ENCODE peak calls at places on chromosome 13, in ten cellular contexts. Y is fibroblast of lung, F is cortex of kidney, X is AG08396, K is cardiac muscle cell, J is iris pigment epithelial cell, G is MCF 10A, E is NB4, M is fibroblast of pulmonary artery, D is NCI-H2029. W is an unnamed sample.

GRCh38 chr13:100694722-100695644 is 20.4 kb upstream of the TMTC4 start:
- DNase-seq in Y (peak; percentile 94), F (no peak), X (peak; percentile 55), K (peak; percentile 97), J (peak; percentile 67), G (peak; percentile 28), E (peak; percentile 31), M (peak; percentile 93), D (no peak), W (no peak)

GRCh38 chr13:20442370-20442769 is 83.3 kb downstream of the CRYL1 start:
- DNase-seq in Y (no peak), F (no peak), X (no peak), K (no peak), J (no peak), G (no peak), E (no peak), M (no peak), D (no peak), W (no peak)

GRCh38 chr13:87622921-87623320 is 48.2 kb upstream of the SLITRK5 start:
- DNase-seq in Y (peak; percentile 5), F (no peak), X (no peak), K (no peak), J (no peak), G (no peak), E (no peak), M (no peak), D (no peak), W (no peak)

GRCh38 chr13:36297600-36298338 is at the start of gene CCDC169:
- DNase-seq in Y (peak; percentile 62), F (no peak), X (peak; percentile 86), K (peak; percentile 74), J (peak; percentile 63), G (peak; percentile 67), E (peak; percentile 91), M (peak; percentile 58), D (no peak), W (peak; percentile 60)

GRCh38 chr13:66659291-66660012 is 570.7 kb downstream of the PCDH9 start:
- DNase-seq in Y (peak; percentile 43), F (no peak), X (no peak), K (peak; percentile 6), J (peak; percentile 59), G (no peak), E (no peak), M (peak; percentile 15), D (no peak), W (no peak)

GRCh38 chr13:32932376-32932775 is 83.8 kb upstream of the KL start:
- DNase-seq in Y (no peak), F (no peak), X (no peak), K (peak; percentile 53), J (peak; percentile 40), G (no peak), E (no peak), M (peak; percentile 14), D (no peak), W (no peak)

GRCh38 chr13:81760316-81760715 is 1419.4 kb upstream of the SPRY2 start:
- DNase-seq in Y (no peak), F (no peak), X (no peak), K (no peak), J (peak; percentile 1), G (peak; percentile 3), E (no peak), M (no peak), D (no peak), W (no peak)

GRCh38 chr13:42211704-42212103 is 60.2 kb upstream of the AKAP11 start:
- DNase-seq in Y (peak; percentile 44), F (no peak), X (no peak), K (no peak), J (peak; percentile 52), G (peak; percentile 13), E (no peak), M (no peak), D (no peak), W (no peak)

GRCh38 chr13:60273971-60274370 is 110.2 kb upstream of the DIAPH3 start:
- DNase-seq in Y (no peak), F (no peak), X (no peak), K (no peak), J (no peak), G (peak; percentile 6), E (no peak), M (no peak), D (no peak), W (no peak)

GRCh38 chr13:112770504-112770903 is 80.7 kb downstream of the ATP11A start:
- DNase-seq in Y (no peak), F (no peak), X (no peak), K (no peak), J (no peak), G (no peak), E (no peak), M (no peak), D (no peak), W (no peak)

GRCh38 chr13:113655358-113656014 is 2.5 kb downstream of the ATP4B start:
- DNase-seq in Y (no peak), F (no peak), X (no peak), K (no peak), J (no peak), G (no peak), E (no peak), M (no peak), D (no peak), W (no peak)

GRCh38 chr13:32243695-32244094 is 71.5 kb downstream of the ZAR1L start:
- DNase-seq in Y (no peak), F (no peak), X (no peak), K (no peak), J (no peak), G (no peak), E (no peak), M (no peak), D (no peak), W (no peak)

GRCh38 chr13:102569488-102569887 is 27.3 kb upstream of the TPP2 start:
- DNase-seq in Y (peak; percentile 65), F (no peak), X (peak; percentile 39), K (peak; percentile 48), J (peak; percentile 61), G (no peak), E (no peak), M (peak; percentile 44), D (no peak), W (no peak)

GRCh38 chr13:112441226-112441625 is 65.1 kb downstream of the SPACA7 start:
- DNase-seq in Y (no peak), F (no peak), X (no peak), K (no peak), J (no peak), G (no peak), E (no peak), M (no peak), D (no peak), W (no peak)

GRCh38 chr13:54489359-54489758 is 1460.7 kb downstream of the OLFM4 start:
- DNase-seq in Y (no peak), F (no peak), X (no peak), K (no peak), J (no peak), G (no peak), E (no peak), M (no peak), D (no peak), W (no peak)

GRCh38 chr13:110404321-110404720 is 97.2 kb downstream of the COL4A2 start:
- DNase-seq in Y (no peak), F (no peak), X (no peak), K (no peak), J (no peak), G (no peak), E (no peak), M (no peak), D (no peak), W (no peak)

GRCh38 chr13:45412274-45413049 is 5.7 kb downstream of the SLC25A30 start:
- DNase-seq in Y (peak; percentile 13), F (no peak), X (no peak), K (no peak), J (peak; percentile 12), G (no peak), E (no peak), M (no peak), D (no peak), W (no peak)

GRCh38 chr13:52738719-52739467 is 727 bp downstream of the CNMD start:
- DNase-seq in Y (no peak), F (no peak), X (no peak), K (peak; percentile 3), J (no peak), G (no peak), E (no peak), M (no peak), D (no peak), W (no peak)

GRCh38 chr13:97222934-97223710 is 989 bp downstream of the MBNL2 start:
- DNase-seq in Y (no peak), F (no peak), X (no peak), K (no peak), J (peak; percentile 59), G (no peak), E (no peak), M (no peak), D (no peak), W (no peak)

GRCh38 chr13:78826312-78826711 is 167.4 kb upstream of the OBI1 start:
- DNase-seq in Y (no peak), F (no peak), X (no peak), K (no peak), J (no peak), G (no peak), E (no peak), M (no peak), D (no peak), W (no peak)

GRCh38 chr13:82791035-82791434 is 1091.2 kb downstream of the SLITRK1 start:
- DNase-seq in Y (no peak), F (no peak), X (no peak), K (no peak), J (no peak), G (peak; percentile 1), E (no peak), M (no peak), D (no peak), W (no peak)

GRCh38 chr13:24613128-24613527 is 67.1 kb upstream of the ATP12A start:
- DNase-seq in Y (no peak), F (no peak), X (no peak), K (no peak), J (no peak), G (no peak), E (no peak), M (no peak), D (no peak), W (no peak)

GRCh38 chr13:110262944-110263343 is 44.0 kb downstream of the COL4A1 start:
- DNase-seq in Y (no peak), F (no peak), X (no peak), K (no peak), J (no peak), G (no peak), E (no peak), M (peak; percentile 57), D (no peak), W (no peak)

GRCh38 chr13:110346661-110347067 is 39.6 kb downstream of the COL4A2 start:
- DNase-seq in Y (no peak), F (no peak), X (no peak), K (no peak), J (no peak), G (peak; percentile 82), E (no peak), M (no peak), D (peak; percentile 85), W (no peak)

GRCh38 chr13:32025730-32026129 is 5.8 kb upstream of the FRY start:
- DNase-seq in Y (no peak), F (no peak), X (no peak), K (no peak), J (no peak), G (no peak), E (no peak), M (no peak), D (no peak), W (no peak)

GRCh38 chr13:30362005-30362788 is 54.8 kb upstream of the KATNAL1 start:
- DNase-seq in Y (no peak), F (no peak), X (no peak), K (no peak), J (no peak), G (no peak), E (no peak), M (no peak), D (no peak), W (no peak)

GRCh38 chr13:110529522-110530311 is 31.8 kb downstream of the RAB20 start:
- DNase-seq in Y (no peak), F (no peak), X (no peak), K (no peak), J (no peak), G (no peak), E (no peak), M (no peak), D (no peak), W (no peak)

GRCh38 chr13:91296011-91296410 is 51.5 kb upstream of the MIR17HG start:
- DNase-seq in Y (no peak), F (no peak), X (no peak), K (no peak), J (no peak), G (no peak), E (no peak), M (no peak), D (no peak), W (no peak)